ENCODE peak calls at places on chromosomes 6 and 20, in eight cellular contexts. G is GM13976, O is AG04450, U is progenitor cell of endocrine pancreas, Z is WERI-Rb-1, R is T-helper 1 cell, K is hepatocyte, N is NCI-H1436. Y is an unnamed sample.

GRCh38 chr6:3296113-3296512 is 37.4 kb downstream of the PSMG4 start:
- DNase-seq in K (no peak), G (no peak), O (no peak), N (no peak), R (no peak), Z (peak), U (no peak), Y (no peak)

GRCh38 chr6:16474834-16475781 is 236.7 kb downstream of the GMPR start:
- DNase-seq in O (no peak), U (no peak), G (no peak), N (no peak), Z (no peak), R (no peak), K (no peak), Y (no peak)

GRCh38 chr20:24017160-24017761 is 28.7 kb upstream of the GGTLC1 start:
- DNase-seq in R (peak), U (no peak), G (no peak), Z (no peak), O (no peak), N (no peak), K (no peak), Y (no peak)

GRCh38 chr20:6709865-6710595 is 57.5 kb upstream of the BMP2 start:
- DNase-seq in R (no peak), K (peak), Z (no peak), N (no peak), U (no peak), O (no peak), G (no peak), Y (no peak)

GRCh38 chr6:36595168-36595818 is 1.1 kb downstream of the SRSF3 start:
- DNase-seq in Z (peak), G (no peak), N (no peak), R (peak), K (no peak), U (no peak), O (no peak), Y (no peak)

GRCh38 chr6:3919130-3919628 is 70.0 kb downstream of the FAM50B start:
- DNase-seq in G (no peak), U (no peak), O (no peak), K (no peak), Z (no peak), R (no peak), N (no peak), Y (no peak)

GRCh38 chr6:324729-325125 is 32.4 kb downstream of the DUSP22 start:
- DNase-seq in U (no peak), O (no peak), Z (no peak), R (no peak), G (no peak), N (no peak), K (no peak), Y (no peak)

GRCh38 chr6:125844989-125845388 is 54.2 kb downstream of the NCOA7 start:
- DNase-seq in R (no peak), N (no peak), Z (no peak), G (no peak), O (no peak), K (no peak), U (no peak), Y (no peak)

GRCh38 chr6:166251196-166251595 is 57.0 kb downstream of the PRR18 start:
- DNase-seq in N (no peak), G (no peak), Z (no peak), R (no peak), O (no peak), U (no peak), K (no peak), Y (no peak)

GRCh38 chr6:55888917-55889316 is 13.5 kb upstream of the BMP5 start:
- DNase-seq in Z (no peak), O (no peak), K (no peak), N (no peak), G (no peak), U (no peak), R (no peak), Y (no peak)

GRCh38 chr6:84461461-84461860 is 234.0 kb upstream of the CEP162 start:
- DNase-seq in R (no peak), Z (no peak), O (no peak), K (no peak), U (no peak), N (no peak), G (no peak), Y (no peak)

GRCh38 chr20:59776626-59777320 is 156.7 kb downstream of the SYCP2 start:
- DNase-seq in R (no peak), N (no peak), K (no peak), O (no peak), G (peak), Z (peak), U (no peak), Y (no peak)

GRCh38 chr6:75249837-75250236 is 6.2 kb upstream of the COX7A2 start:
- DNase-seq in N (no peak), G (no peak), O (no peak), K (no peak), Z (no peak), R (no peak), U (no peak), Y (no peak)

GRCh38 chr6:140463312-140463710 is 1088.9 kb upstream of the CITED2 start:
- DNase-seq in O (no peak), Z (no peak), R (no peak), N (no peak), K (no peak), G (no peak), U (no peak), Y (no peak)

GRCh38 chr20:15854871-15855270 is 718.4 kb downstream of the KIF16B start:
- DNase-seq in N (no peak), G (no peak), U (no peak), Z (no peak), K (no peak), O (no peak), R (no peak), Y (no peak)

GRCh38 chr6:43492673-43493072 is 15.3 kb downstream of the TJAP1 start:
- DNase-seq in U (no peak), Z (no peak), R (no peak), N (no peak), K (no peak), O (no peak), G (no peak), Y (no peak)

Y was measured in stimulated activated CD8-positive, alpha-beta memory T cell treated with anti-CD3 and anti-CD28 coated beads, Interleukin-12 subunit alpha, Interleukin-12 subunit beta, amount 100 ng/mL, for 1 hour.